ENCODE peak calls at places on chromosomes 1 and 21, in nine cellular contexts. K is tibial nerve, P is pancreas, C is IMR-90, F is neuronal stem cell, V is SJCRH30, S is heart left ventricle, A is A673, G is upper lobe of right lung. T is an unnamed sample. For H3K27me3, the result is how much of the 10 kb centered on the place peaks cover.

GRCh38 chr1:180507826-180508724 is 5.7 kb upstream of the ACBD6 start:
- DNase-seq in C (peak), P (no peak), F (no peak), V (no peak), G (no peak), K (no peak), A (peak), S (no peak), T (peak)

GRCh38 chr1:9086060-9086459 is 16.6 kb upstream of the SLC2A5 start:
- DNase-seq in S (no peak), V (no peak), C (no peak), P (no peak), A (no peak), K (no peak), G (no peak), F (no peak), T (no peak)

GRCh38 chr1:174028495-174028894 is 6.3 kb upstream of the RC3H1 start:
- DNase-seq in F (no peak), A (no peak), P (no peak), C (no peak), K (no peak), G (no peak), V (no peak), S (no peak), T (no peak)

GRCh38 chr1:32464716-32465540 is at the start of gene ZBTB8B:
- DNase-seq in A (peak), S (peak), P (peak), C (peak), G (peak), K (peak), V (no peak), F (peak), T (peak)

GRCh38 chr1:234554478-234555311 is 55.3 kb downstream of the IRF2BP2 start:
- DNase-seq in A (peak), S (no peak), C (no peak), G (no peak), F (no peak), K (no peak), P (no peak), V (no peak), T (no peak)

GRCh38 chr1:178183796-178184195 is 89.9 kb downstream of the RASAL2 start:
- DNase-seq in G (no peak), P (no peak), C (peak), F (no peak), A (no peak), S (no peak), K (no peak), V (no peak), T (no peak)

GRCh38 chr1:43296207-43296606 is 4.6 kb upstream of the TIE1 start:
- DNase-seq in C (no peak), F (no peak), A (no peak), V (no peak), K (no peak), P (no peak), G (no peak), S (no peak), T (no peak)

GRCh38 chr1:198734323-198735008 is 95.6 kb downstream of the PTPRC start:
- DNase-seq in C (no peak), P (no peak), V (no peak), K (no peak), F (no peak), A (no peak), S (no peak), G (no peak), T (no peak)

GRCh38 chr1:77513839-77514763 is 168.4 kb downstream of the ZZZ3 start:
- DNase-seq in A (peak), S (peak), G (no peak), C (peak), K (no peak), F (peak), V (peak), P (no peak), T (no peak)

GRCh38 chr1:223776075-223776814 is 63.9 kb downstream of the CAPN2 start:
- DNase-seq in V (no peak), S (no peak), C (peak), F (no peak), G (no peak), P (no peak), A (peak), K (no peak), T (peak)

GRCh38 chr1:14090531-14090930 is 390.5 kb downstream of the PRDM2 start:
- DNase-seq in S (no peak), C (no peak), G (no peak), V (no peak), K (no peak), F (no peak), P (no peak), A (no peak), T (no peak)

GRCh38 chr1:202158810-202159533 is 1.4 kb downstream of the PTPN7 start:
- DNase-seq in V (no peak), P (no peak), S (no peak), F (no peak), C (no peak), K (no peak), A (no peak), G (peak), T (peak)

GRCh38 chr1:51792864-51793263 is 85.7 kb downstream of the NRDC start:
- DNase-seq in G (no peak), K (no peak), S (no peak), A (no peak), F (no peak), P (no peak), C (peak), V (no peak), T (no peak)

GRCh38 chr1:89802036-89802435 is 18.8 kb upstream of the LRRC8D start:
- DNase-seq in K (no peak), G (no peak), S (no peak), A (no peak), V (no peak), F (peak), P (no peak), C (no peak), T (no peak)

GRCh38 chr1:210301254-210301955 is 27.3 kb upstream of the HHAT start:
- DNase-seq in C (no peak), A (no peak), S (no peak), V (no peak), P (no peak), G (no peak), K (no peak), F (no peak), T (no peak)

GRCh38 chr1:41362357-41362721 is 1.1 kb downstream of the FOXO6 start:
- DNase-seq in K (no peak), V (no peak), G (no peak), P (no peak), A (no peak), F (no peak), S (no peak), C (no peak), T (no peak)

GRCh38 chr1:207893737-207894582 is 17.0 kb downstream of the CD34 start:
- DNase-seq in A (no peak), F (no peak), P (no peak), C (no peak), G (no peak), V (no peak), S (no peak), K (no peak), T (no peak)

GRCh38 chr1:177800386-177801058 is 169.3 kb downstream of the SEC16B start:
- DNase-seq in A (no peak), G (no peak), F (no peak), S (no peak), P (no peak), C (peak), V (peak), K (no peak), T (no peak)

GRCh38 chr1:205578780-205579571 is 52.8 kb downstream of the ELK4 start:
- DNase-seq in F (no peak), K (no peak), G (peak), A (no peak), C (no peak), P (peak), S (no peak), V (no peak), T (no peak)
- H3K27me3 ChIP-seq in F (half or more), K (under half), G (under half), A (under half), C (half or more), P (under half), S (under half), V (under half), T (under half)

GRCh38 chr1:143652187-143652586 is 319.6 kb downstream of the FAM72C start:
- DNase-seq in A (no peak), P (no peak), S (no peak), V (no peak), K (no peak), G (no peak), F (no peak), C (no peak), T (no peak)
- H3K27me3 ChIP-seq in A (half or more), P (under half), S (half or more), V (under half), K (under half), G (half or more), F (under half), C (under half), T (under half)

DNA sequence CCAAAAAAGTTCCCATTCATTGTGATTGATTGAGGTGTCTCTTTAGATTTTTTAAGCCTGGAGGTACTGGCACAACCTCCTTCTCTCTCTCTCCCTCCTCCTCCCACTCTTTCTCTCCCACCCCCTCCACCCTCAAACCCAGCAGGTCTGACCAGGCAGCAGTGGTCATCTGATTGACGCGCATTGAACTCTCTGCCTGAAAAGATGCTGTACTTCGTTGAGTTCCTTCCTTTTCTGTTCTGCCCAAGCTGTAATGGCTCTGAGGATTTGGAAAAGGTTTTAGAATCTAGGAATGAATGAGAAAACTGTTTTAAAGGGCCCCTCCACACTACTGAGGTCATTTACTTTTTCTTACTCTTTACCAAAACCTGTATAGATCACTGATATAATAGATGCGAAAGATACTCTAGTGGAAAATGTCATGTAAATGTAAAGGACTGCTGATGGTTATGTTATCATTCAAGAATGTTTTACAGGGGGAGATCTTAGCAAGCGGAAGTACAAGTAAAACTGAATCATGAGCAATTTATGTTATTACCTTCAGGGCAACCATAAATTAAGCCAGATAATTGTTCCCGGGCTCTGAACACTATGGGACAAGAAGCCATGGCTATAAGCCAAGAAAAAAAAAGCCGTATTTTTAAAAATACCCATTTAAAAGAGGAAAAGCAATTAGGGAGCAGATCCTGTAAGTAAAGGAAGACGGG is 25.2 kb upstream of the DYRK1A start:
- DNase-seq in F (no peak), K (no peak), G (no peak), C (peak), P (no peak), S (no peak), V (no peak), A (peak), T (no peak)
- H3K27me3 ChIP-seq in F (under half), K (under half), G (under half), C (under half), P (under half), S (under half), V (under half), A (under half), T (under half)

GRCh38 chr1:24990796-24991195 is 60.7 kb upstream of the RUNX3 start:
- DNase-seq in C (no peak), S (no peak), G (no peak), P (no peak), A (no peak), F (no peak), V (no peak), K (no peak), T (no peak)

GRCh38 chr1:24988560-24988912 is 58.5 kb upstream of the RUNX3 start:
- DNase-seq in G (no peak), K (no peak), V (no peak), S (no peak), A (no peak), P (no peak), F (no peak), C (no peak), T (no peak)

GRCh38 chr1:24991242-24992037 is 61.4 kb upstream of the RUNX3 start:
- DNase-seq in P (no peak), S (no peak), A (no peak), G (no peak), F (no peak), C (no peak), K (no peak), V (no peak), T (peak)

GRCh38 chr1:24989082-24989481 is 59.0 kb upstream of the RUNX3 start:
- DNase-seq in G (no peak), V (no peak), S (no peak), A (no peak), K (no peak), P (no peak), C (no peak), F (no peak), T (no peak)

GRCh38 chr1:24990136-24990535 is 60.1 kb upstream of the RUNX3 start:
- DNase-seq in P (no peak), G (no peak), K (no peak), A (no peak), F (no peak), C (no peak), V (no peak), S (no peak), T (no peak)
- H3K27me3 ChIP-seq in P (under half), G (under half), K (under half), A (under half), F (under half), C (half or more), V (under half), S (under half), T (under half)

GRCh38 chr1:50425376-50426107 is 2.3 kb upstream of the DMRTA2 start:
- DNase-seq in P (no peak), V (no peak), A (peak), F (peak), G (no peak), K (no peak), C (no peak), S (no peak), T (no peak)
- H3K27me3 ChIP-seq in P (half or more), V (under half), A (half or more), F (half or more), G (half or more), K (half or more), C (half or more), S (half or more), T (under half)

T was measured in CD4-positive, CD25-positive, alpha-beta regulatory T cell.